ENCODE peak calls at places on chromosomes 3 and 15, in nine cellular contexts. One of them, this sample, is unnamed.

GRCh38 chr3:134708025-134708597 is 57.3 kb upstream of the KY start:
- DNase-seq in NCI-H526: no peak
- DNase-seq in AG08395: no peak
- DNase-seq in T-cell: no peak
- DNase-seq in DMS153: no peak
- DNase-seq in CD8-positive, alpha-beta memory T cell: no peak
- DNase-seq in NB4: no peak
- DNase-seq in effector memory CD8-positive, alpha-beta T cell: no peak
- DNase-seq in fibroblast of lung: no peak
- DNase-seq in this sample: no peak

GRCh38 chr15:68674975-68675374 is 96.2 kb downstream of the CORO2B start:
- DNase-seq in NCI-H526: no peak
- DNase-seq in AG08395: no peak
- DNase-seq in T-cell: no peak
- DNase-seq in DMS153: no peak
- DNase-seq in CD8-positive, alpha-beta memory T cell: no peak
- DNase-seq in NB4: peak
- DNase-seq in effector memory CD8-positive, alpha-beta T cell: no peak
- DNase-seq in fibroblast of lung: no peak
- DNase-seq in this sample: no peak

GRCh38 chr3:107797586-107797985 is 274.8 kb downstream of the BBX start:
- DNase-seq in NCI-H526: no peak
- DNase-seq in AG08395: no peak
- DNase-seq in T-cell: no peak
- DNase-seq in DMS153: no peak
- DNase-seq in CD8-positive, alpha-beta memory T cell: no peak
- DNase-seq in NB4: no peak
- DNase-seq in effector memory CD8-positive, alpha-beta T cell: no peak
- DNase-seq in fibroblast of lung: no peak
- DNase-seq in this sample: no peak

GRCh38 chr3:153357436-153357835 is 195.4 kb downstream of the RAP2B start:
- DNase-seq in NCI-H526: no peak
- DNase-seq in AG08395: no peak
- DNase-seq in T-cell: no peak
- DNase-seq in DMS153: peak
- DNase-seq in CD8-positive, alpha-beta memory T cell: no peak
- DNase-seq in NB4: no peak
- DNase-seq in effector memory CD8-positive, alpha-beta T cell: no peak
- DNase-seq in fibroblast of lung: no peak
- DNase-seq in this sample: no peak

GRCh38 chr3:184619348-184619747 is 57.8 kb downstream of the EPHB3 start:
- DNase-seq in NCI-H526: no peak
- DNase-seq in AG08395: no peak
- DNase-seq in T-cell: peak
- DNase-seq in DMS153: no peak
- DNase-seq in CD8-positive, alpha-beta memory T cell: peak
- DNase-seq in NB4: no peak
- DNase-seq in effector memory CD8-positive, alpha-beta T cell: no peak
- DNase-seq in fibroblast of lung: no peak
- DNase-seq in this sample: no peak

GRCh38 chr15:80272987-80273386 is 21.0 kb upstream of the CTXND1 start:
- DNase-seq in NCI-H526: no peak
- DNase-seq in AG08395: no peak
- DNase-seq in T-cell: no peak
- DNase-seq in DMS153: no peak
- DNase-seq in CD8-positive, alpha-beta memory T cell: no peak
- DNase-seq in NB4: no peak
- DNase-seq in effector memory CD8-positive, alpha-beta T cell: no peak
- DNase-seq in fibroblast of lung: no peak
- DNase-seq in this sample: no peak

GRCh38 chr15:50945725-50946124 is 37.2 kb downstream of the AP4E1 start:
- DNase-seq in NCI-H526: no peak
- DNase-seq in AG08395: no peak
- DNase-seq in T-cell: no peak
- DNase-seq in DMS153: no peak
- DNase-seq in CD8-positive, alpha-beta memory T cell: no peak
- DNase-seq in NB4: no peak
- DNase-seq in effector memory CD8-positive, alpha-beta T cell: no peak
- DNase-seq in fibroblast of lung: no peak
- DNase-seq in this sample: no peak

GRCh38 chr15:95932676-95933075 is 397.8 kb upstream of the NR2F2 start:
- DNase-seq in NCI-H526: no peak
- DNase-seq in AG08395: peak
- DNase-seq in T-cell: no peak
- DNase-seq in DMS153: no peak
- DNase-seq in CD8-positive, alpha-beta memory T cell: no peak
- DNase-seq in NB4: no peak
- DNase-seq in effector memory CD8-positive, alpha-beta T cell: no peak
- DNase-seq in fibroblast of lung: no peak
- DNase-seq in this sample: no peak

GRCh38 chr15:23074684-23075083 is 35.3 kb upstream of the TUBGCP5 start:
- DNase-seq in NCI-H526: no peak
- DNase-seq in AG08395: no peak
- DNase-seq in T-cell: no peak
- DNase-seq in DMS153: no peak
- DNase-seq in CD8-positive, alpha-beta memory T cell: no peak
- DNase-seq in NB4: peak
- DNase-seq in effector memory CD8-positive, alpha-beta T cell: no peak
- DNase-seq in fibroblast of lung: no peak
- DNase-seq in this sample: no peak

GRCh38 chr3:165185707-165186327 is 10.4 kb downstream of the SLITRK3 start:
- DNase-seq in NCI-H526: peak
- DNase-seq in AG08395: peak
- DNase-seq in T-cell: no peak
- DNase-seq in DMS153: peak
- DNase-seq in CD8-positive, alpha-beta memory T cell: no peak
- DNase-seq in NB4: peak
- DNase-seq in effector memory CD8-positive, alpha-beta T cell: no peak
- DNase-seq in fibroblast of lung: peak
- DNase-seq in this sample: no peak

GRCh38 chr15:79680721-79681120 is 216.1 kb downstream of the MTHFS start:
- DNase-seq in NCI-H526: no peak
- DNase-seq in AG08395: peak
- DNase-seq in T-cell: no peak
- DNase-seq in DMS153: no peak
- DNase-seq in CD8-positive, alpha-beta memory T cell: no peak
- DNase-seq in NB4: no peak
- DNase-seq in effector memory CD8-positive, alpha-beta T cell: no peak
- DNase-seq in fibroblast of lung: peak
- DNase-seq in this sample: no peak

GRCh38 chr15:95659646-95660045 is 670.9 kb upstream of the NR2F2 start:
- DNase-seq in NCI-H526: no peak
- DNase-seq in AG08395: no peak
- DNase-seq in T-cell: no peak
- DNase-seq in DMS153: no peak
- DNase-seq in CD8-positive, alpha-beta memory T cell: no peak
- DNase-seq in NB4: no peak
- DNase-seq in effector memory CD8-positive, alpha-beta T cell: no peak
- DNase-seq in fibroblast of lung: peak
- DNase-seq in this sample: no peak

GRCh38 chr3:50516048-50516871 is 12.8 kb upstream of the CACNA2D2 start:
- DNase-seq in NCI-H526: peak
- DNase-seq in AG08395: no peak
- DNase-seq in T-cell: no peak
- DNase-seq in DMS153: peak
- DNase-seq in CD8-positive, alpha-beta memory T cell: no peak
- DNase-seq in NB4: peak
- DNase-seq in effector memory CD8-positive, alpha-beta T cell: no peak
- DNase-seq in fibroblast of lung: peak
- DNase-seq in this sample: no peak

GRCh38 chr15:67068724-67069400 is 3.5 kb downstream of the SMAD3 start:
- DNase-seq in NCI-H526: no peak
- DNase-seq in AG08395: peak
- DNase-seq in T-cell: no peak
- DNase-seq in DMS153: no peak
- DNase-seq in CD8-positive, alpha-beta memory T cell: no peak
- DNase-seq in NB4: peak
- DNase-seq in effector memory CD8-positive, alpha-beta T cell: no peak
- DNase-seq in fibroblast of lung: peak
- DNase-seq in this sample: no peak

GRCh38 chr15:33654859-33655258 is 313.4 kb upstream of the CHRM5 start:
- DNase-seq in NCI-H526: no peak
- DNase-seq in AG08395: no peak
- DNase-seq in T-cell: no peak
- DNase-seq in DMS153: no peak
- DNase-seq in CD8-positive, alpha-beta memory T cell: no peak
- DNase-seq in NB4: no peak
- DNase-seq in effector memory CD8-positive, alpha-beta T cell: no peak
- DNase-seq in fibroblast of lung: no peak
- DNase-seq in this sample: no peak

GRCh38 chr15:59300618-59301139 is 72.0 kb downstream of the MYO1E start:
- DNase-seq in NCI-H526: no peak
- DNase-seq in AG08395: no peak
- DNase-seq in T-cell: no peak
- DNase-seq in DMS153: no peak
- DNase-seq in CD8-positive, alpha-beta memory T cell: no peak
- DNase-seq in NB4: no peak
- DNase-seq in effector memory CD8-positive, alpha-beta T cell: no peak
- DNase-seq in fibroblast of lung: peak
- DNase-seq in this sample: no peak

GRCh38 chr15:81982808-81983207 is 63.0 kb downstream of the MEX3B start:
- DNase-seq in NCI-H526: no peak
- DNase-seq in AG08395: no peak
- DNase-seq in T-cell: no peak
- DNase-seq in DMS153: no peak
- DNase-seq in CD8-positive, alpha-beta memory T cell: no peak
- DNase-seq in NB4: no peak
- DNase-seq in effector memory CD8-positive, alpha-beta T cell: no peak
- DNase-seq in fibroblast of lung: no peak
- DNase-seq in this sample: no peak

GRCh38 chr3:133280591-133280990 is 119.3 kb upstream of the BFSP2 start:
- DNase-seq in NCI-H526: no peak
- DNase-seq in AG08395: no peak
- DNase-seq in T-cell: no peak
- DNase-seq in DMS153: no peak
- DNase-seq in CD8-positive, alpha-beta memory T cell: no peak
- DNase-seq in NB4: no peak
- DNase-seq in effector memory CD8-positive, alpha-beta T cell: no peak
- DNase-seq in fibroblast of lung: no peak
- DNase-seq in this sample: no peak

GRCh38 chr3:157116017-157116416 is 43.9 kb downstream of the CCNL1 start:
- DNase-seq in NCI-H526: no peak
- DNase-seq in AG08395: no peak
- DNase-seq in T-cell: no peak
- DNase-seq in DMS153: no peak
- DNase-seq in CD8-positive, alpha-beta memory T cell: no peak
- DNase-seq in NB4: no peak
- DNase-seq in effector memory CD8-positive, alpha-beta T cell: no peak
- DNase-seq in fibroblast of lung: no peak
- DNase-seq in this sample: no peak

GRCh38 chr3:10459954-10460754 is 45.2 kb downstream of the ATP2B2 start:
- DNase-seq in NCI-H526: no peak
- DNase-seq in AG08395: peak
- DNase-seq in T-cell: peak
- DNase-seq in DMS153: no peak
- DNase-seq in CD8-positive, alpha-beta memory T cell: peak
- DNase-seq in NB4: peak
- DNase-seq in effector memory CD8-positive, alpha-beta T cell: peak
- DNase-seq in fibroblast of lung: peak
- DNase-seq in this sample: peak

GRCh38 chr15:49628379-49628778 is 7.5 kb downstream of the DTWD1 start:
- DNase-seq in NCI-H526: peak
- DNase-seq in AG08395: no peak
- DNase-seq in T-cell: no peak
- DNase-seq in DMS153: no peak
- DNase-seq in CD8-positive, alpha-beta memory T cell: no peak
- DNase-seq in NB4: no peak
- DNase-seq in effector memory CD8-positive, alpha-beta T cell: no peak
- DNase-seq in fibroblast of lung: no peak
- DNase-seq in this sample: no peak

GRCh38 chr3:154818676-154819255 is 261.4 kb upstream of the MME start:
- DNase-seq in NCI-H526: no peak
- DNase-seq in AG08395: no peak
- DNase-seq in T-cell: no peak
- DNase-seq in DMS153: no peak
- DNase-seq in CD8-positive, alpha-beta memory T cell: no peak
- DNase-seq in NB4: no peak
- DNase-seq in effector memory CD8-positive, alpha-beta T cell: no peak
- DNase-seq in fibroblast of lung: no peak
- DNase-seq in this sample: no peak

GRCh38 chr15:62938825-62939224 is 103.7 kb upstream of the TPM1 start:
- DNase-seq in NCI-H526: no peak
- DNase-seq in AG08395: no peak
- DNase-seq in T-cell: no peak
- DNase-seq in DMS153: no peak
- DNase-seq in CD8-positive, alpha-beta memory T cell: no peak
- DNase-seq in NB4: no peak
- DNase-seq in effector memory CD8-positive, alpha-beta T cell: no peak
- DNase-seq in fibroblast of lung: no peak
- DNase-seq in this sample: no peak

GRCh38 chr3:168467085-168467714 is 371.5 kb upstream of the GOLIM4 start:
- DNase-seq in NCI-H526: no peak
- DNase-seq in AG08395: peak
- DNase-seq in T-cell: no peak
- DNase-seq in DMS153: no peak
- DNase-seq in CD8-positive, alpha-beta memory T cell: no peak
- DNase-seq in NB4: peak
- DNase-seq in effector memory CD8-positive, alpha-beta T cell: no peak
- DNase-seq in fibroblast of lung: peak
- DNase-seq in this sample: no peak

GRCh38 chr15:43930079-43930478 is 103.3 kb downstream of the WDR76 start:
- DNase-seq in NCI-H526: no peak
- DNase-seq in AG08395: peak
- DNase-seq in T-cell: no peak
- DNase-seq in DMS153: no peak
- DNase-seq in CD8-positive, alpha-beta memory T cell: no peak
- DNase-seq in NB4: no peak
- DNase-seq in effector memory CD8-positive, alpha-beta T cell: no peak
- DNase-seq in fibroblast of lung: no peak
- DNase-seq in this sample: no peak

GRCh38 chr3:132317229-132317948 is at the start of gene ACP3:
- DNase-seq in NCI-H526: peak
- DNase-seq in AG08395: peak
- DNase-seq in T-cell: no peak
- DNase-seq in DMS153: peak
- DNase-seq in CD8-positive, alpha-beta memory T cell: no peak
- DNase-seq in NB4: peak
- DNase-seq in effector memory CD8-positive, alpha-beta T cell: no peak
- DNase-seq in fibroblast of lung: peak
- DNase-seq in this sample: peak

GRCh38 chr3:183310936-183311335 is 57.9 kb downstream of the B3GNT5 start:
- DNase-seq in NCI-H526: no peak
- DNase-seq in AG08395: no peak
- DNase-seq in T-cell: no peak
- DNase-seq in DMS153: no peak
- DNase-seq in CD8-positive, alpha-beta memory T cell: no peak
- DNase-seq in NB4: no peak
- DNase-seq in effector memory CD8-positive, alpha-beta T cell: no peak
- DNase-seq in fibroblast of lung: no peak
- DNase-seq in this sample: no peak

GRCh38 chr3:38987456-38987855 is 64.3 kb downstream of the SCN11A start:
- DNase-seq in NCI-H526: no peak
- DNase-seq in AG08395: no peak
- DNase-seq in T-cell: no peak
- DNase-seq in DMS153: no peak
- DNase-seq in CD8-positive, alpha-beta memory T cell: no peak
- DNase-seq in NB4: no peak
- DNase-seq in effector memory CD8-positive, alpha-beta T cell: no peak
- DNase-seq in fibroblast of lung: no peak
- DNase-seq in this sample: no peak

GRCh38 chr3:106117490-106117858 is 248.7 kb upstream of the CBLB start:
- DNase-seq in NCI-H526: no peak
- DNase-seq in AG08395: no peak
- DNase-seq in T-cell: no peak
- DNase-seq in DMS153: no peak
- DNase-seq in CD8-positive, alpha-beta memory T cell: no peak
- DNase-seq in NB4: no peak
- DNase-seq in effector memory CD8-positive, alpha-beta T cell: no peak
- DNase-seq in fibroblast of lung: no peak
- DNase-seq in this sample: no peak